ENCODE peak calls at places on chromosomes 13 and 19, in six cellular contexts. F is psoas muscle, Y is fibroblast of lung, H is left ventricle myocardium inferior, Q is upper lobe of right lung, K is GM23338. G is an unnamed sample.

GRCh38 chr13:85108356-85108755 is 690.9 kb downstream of the SLITRK6 start:
- DNase-seq in F (no peak), Y (no peak), H (no peak), Q (no peak), K (no peak), G (no peak)

GRCh38 chr13:34816543-34816942 is 125.5 kb upstream of the NBEA start:
- DNase-seq in F (no peak), Y (peak; percentile 73), H (no peak), Q (no peak), K (no peak), G (no peak)

GRCh38 chr13:76937416-76937815 is 10.9 kb upstream of the ACOD1 start:
- DNase-seq in F (no peak), Y (peak; percentile 95), H (no peak), Q (no peak), K (no peak), G (no peak)

GRCh38 chr13:50410921-50411712 is 395.9 kb downstream of the KCNRG start:
- DNase-seq in F (no peak), Y (peak; percentile 93), H (no peak), Q (no peak), K (no peak), G (no peak)

GRCh38 chr13:24709186-24709913 is 29.1 kb downstream of the ATP12A start:
- DNase-seq in F (no peak), Y (no peak), H (no peak), Q (no peak), K (peak; percentile 26), G (peak; percentile 22)

GRCh38 chr13:43475135-43475534 is 311.6 kb downstream of the ENOX1 start:
- DNase-seq in F (no peak), Y (no peak), H (no peak), Q (no peak), K (no peak), G (no peak)

GRCh38 chr13:30739646-30740642 is 4.6 kb downstream of the ALOX5AP start:
- DNase-seq in F (no peak), Y (peak; percentile 99), H (no peak), Q (no peak), K (no peak), G (peak; percentile 37)

GRCh38 chr19:416416-416815 is 7.5 kb upstream of the C2CD4C start:
- DNase-seq in F (no peak), Y (no peak), H (peak; percentile 10), Q (peak; percentile 56), K (no peak), G (no peak)

GRCh38 chr13:20489185-20489820 is 36.4 kb downstream of the CRYL1 start:
- DNase-seq in F (no peak), Y (no peak), H (no peak), Q (no peak), K (no peak), G (no peak)

GRCh38 chr13:47875206-47875605 is 125.9 kb downstream of the SUCLA2 start:
- DNase-seq in F (no peak), Y (no peak), H (no peak), Q (no peak), K (no peak), G (no peak)

GRCh38 chr19:38388310-38389100 is at the start of gene SPRED3:
- DNase-seq in F (peak; percentile 30), Y (peak; percentile 79), H (no peak), Q (no peak), K (peak; percentile 85), G (no peak)

GRCh38 chr19:46766569-46767317 is 20.5 kb upstream of the STRN4 start:
- DNase-seq in F (peak; percentile 37), Y (no peak), H (peak; percentile 37), Q (no peak), K (peak; percentile 89), G (peak; percentile 58)

GRCh38 chr13:44906758-44907157 is 82.5 kb downstream of the NUFIP1 start:
- DNase-seq in F (no peak), Y (peak; percentile 77), H (no peak), Q (no peak), K (no peak), G (no peak)

GRCh38 chr19:29211562-29212416 is 1.2 kb downstream of the UQCRFS1 start:
- DNase-seq in F (no peak), Y (peak; percentile 30), H (no peak), Q (no peak), K (peak; percentile 20), G (no peak)

GRCh38 chr13:24788538-24788937 is 24.6 kb downstream of the RNF17 start:
- DNase-seq in F (no peak), Y (no peak), H (no peak), Q (no peak), K (no peak), G (no peak)

GRCh38 chr13:112690242-112690943 is 555 bp downstream of the ATP11A start:
- DNase-seq in F (peak; percentile 56), Y (peak; percentile 45), H (peak; percentile 62), Q (peak; percentile 80), K (peak; percentile 64), G (peak; percentile 43)

GRCh38 chr13:94537740-94538630 is 58.0 kb downstream of the TGDS start:
- DNase-seq in F (no peak), Y (peak; percentile 13), H (no peak), Q (no peak), K (no peak), G (no peak)

GRCh38 chr13:71864094-71864980 is 2.7 kb downstream of the DACH1 start:
- DNase-seq in F (peak; percentile 22), Y (peak; percentile 9), H (peak; percentile 56), Q (peak; percentile 69), K (peak; percentile 78), G (peak; percentile 16)

GRCh38 chr19:12995596-12996541 is 594 bp downstream of the NFIX start:
- DNase-seq in F (no peak), Y (no peak), H (no peak), Q (no peak), K (no peak), G (no peak)

GRCh38 chr13:100673376-100673830 is 1.2 kb downstream of the TMTC4 start:
- DNase-seq in F (no peak), Y (no peak), H (no peak), Q (no peak), K (peak; percentile 52), G (no peak)

GRCh38 chr19:53870485-53870844 is 2.8 kb downstream of the MYADM start:
- DNase-seq in F (no peak), Y (peak; percentile 20), H (no peak), Q (no peak), K (no peak), G (no peak)

GRCh38 chr13:114132419-114133121 is at the start of gene RASA3:
- DNase-seq in F (peak; percentile 85), Y (peak; percentile 87), H (peak; percentile 83), Q (peak; percentile 86), K (peak; percentile 90), G (peak; percentile 58)

GRCh38 chr13:53045110-53045509 is 16.5 kb downstream of the OLFM4 start:
- DNase-seq in F (no peak), Y (no peak), H (no peak), Q (no peak), K (no peak), G (no peak)

GRCh38 chr19:35348909-35349611 is 1.4 kb downstream of the FFAR1 start:
- DNase-seq in F (no peak), Y (no peak), H (no peak), Q (peak; percentile 35), K (peak; percentile 34), G (peak; percentile 4)

GRCh38 chr19:10852098-10852800 is 4.0 kb downstream of the C19orf38 start:
- DNase-seq in F (no peak), Y (peak; percentile 63), H (no peak), Q (no peak), K (no peak), G (no peak)

GRCh38 chr13:93963266-93964131 is 516.0 kb downstream of the DCT start:
- DNase-seq in F (no peak), Y (peak; percentile 62), H (no peak), Q (no peak), K (no peak), G (no peak)

GRCh38 chr19:47280183-47280797 is 5.6 kb downstream of the INAFM1 start:
- DNase-seq in F (no peak), Y (no peak), H (no peak), Q (peak; percentile 64), K (peak; percentile 89), G (no peak)

GRCh38 chr19:1469200-1469935 is 9.6 kb downstream of the C19orf25 start:
- DNase-seq in F (peak; percentile 14), Y (no peak), H (no peak), Q (no peak), K (no peak), G (peak; percentile 22)
- H3K4me3 ChIP-seq in F (peak overlapping the region; percentile 58), Y (no peak overlapping the region), H (peak overlapping the region; percentile 75), Q (peak overlapping the region; percentile 36), K (peak overlapping the region; percentile 63), G (no peak overlapping the region)

GRCh38 chr13:49234741-49235140 is 13.0 kb upstream of the CDADC1 start:
- DNase-seq in F (no peak), Y (no peak), H (no peak), Q (no peak), K (no peak), G (no peak)
- H3K27ac ChIP-seq in F (no peak overlapping the region), Y (no peak overlapping the region), H (no peak overlapping the region), Q (no peak overlapping the region), K (no peak overlapping the region), G (no peak overlapping the region)

GRCh38 chr19:18401580-18402112 is 4.2 kb upstream of the LRRC25 start:
- DNase-seq in F (peak; percentile 57), Y (peak; percentile 49), H (peak; percentile 63), Q (no peak), K (peak; percentile 81), G (no peak)
- H3K4me1 ChIP-seq in F (peaks cover 2% of the 10 kb centered on the region), Y (peaks cover 12% of the 10 kb centered on the region), H (peaks cover 17% of the 10 kb centered on the region), Q (peaks cover 16% of the 10 kb centered on the region), K (peaks cover 2% of the 10 kb centered on the region), G (peaks cover 8% of the 10 kb centered on the region)

DNA sequence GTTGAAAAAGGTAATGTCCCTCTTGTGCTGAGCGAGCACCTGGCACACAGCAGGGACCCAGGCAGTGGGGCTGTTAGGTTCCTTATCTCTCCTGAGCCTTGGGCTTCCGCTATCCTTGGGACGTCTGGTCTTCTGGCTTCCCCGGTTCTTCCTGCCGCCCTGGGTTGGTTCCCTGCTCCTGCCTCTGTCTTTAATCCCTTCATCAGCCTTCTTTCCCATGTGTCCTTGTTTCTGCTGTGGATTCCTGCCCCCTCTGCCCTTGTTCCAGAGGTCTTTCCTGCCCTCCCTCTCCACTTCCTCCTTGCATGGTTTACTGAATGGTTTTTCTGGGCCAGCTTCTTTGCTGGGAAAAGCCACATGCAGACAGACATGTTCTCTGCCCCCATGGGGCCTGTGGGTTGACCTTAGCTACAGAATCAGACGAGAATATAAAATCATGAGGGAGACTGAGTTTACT is 2.6 kb downstream of the EPN1 start:
- DNase-seq in F (no peak), Y (no peak), H (no peak), Q (no peak), K (no peak), G (no peak)
- H3K4me3 ChIP-seq in F (no peak overlapping the region), Y (no peak overlapping the region), H (peak overlapping the region; percentile 93), Q (peak overlapping the region; percentile 1), K (no peak overlapping the region), G (no peak overlapping the region)

GRCh38 chr13:32036762-32037161 is 5.2 kb downstream of the FRY start:
- DNase-seq in F (no peak), Y (no peak), H (no peak), Q (no peak), K (no peak), G (no peak)

GRCh38 chr13:32036131-32036695 is 4.6 kb downstream of the FRY start:
- DNase-seq in F (no peak), Y (no peak), H (no peak), Q (no peak), K (no peak), G (no peak)

GRCh38 chr13:32038353-32038752 is 6.8 kb downstream of the FRY start:
- DNase-seq in F (no peak), Y (no peak), H (no peak), Q (no peak), K (no peak), G (no peak)

GRCh38 chr13:32039056-32039455 is 7.5 kb downstream of the FRY start:
- DNase-seq in F (no peak), Y (no peak), H (no peak), Q (no peak), K (no peak), G (no peak)

GRCh38 chr13:32037471-32037870 is 5.9 kb downstream of the FRY start:
- DNase-seq in F (no peak), Y (no peak), H (no peak), Q (no peak), K (no peak), G (no peak)
- H3K27ac ChIP-seq in F (no peak overlapping the region), Y (no peak overlapping the region), H (no peak overlapping the region), Q (no peak overlapping the region), K (no peak overlapping the region), G (no peak overlapping the region)

G was measured in naive thymus-derived CD4-positive, alpha-beta T cell.